ENCODE peak calls at places on chromosomes 6 and 20, in eight cellular contexts. W is psoas muscle, S is adrenal gland, H is lung, C is glutamatergic neuron, Y is astrocyte of the cerebellum, T is Calu3, B is uterus. Q is an unnamed sample.

GRCh38 chr20:47487175-47487917 is 14.3 kb upstream of the NCOA3 start:
- DNase-seq in W (no peak), Y (no peak), T (no peak), C (no peak), H (no peak), B (no peak), S (no peak), Q (no peak)

GRCh38 chr6:106739387-106739786 is 110.0 kb downstream of the QRSL1 start:
- DNase-seq in Y (no peak), C (no peak), T (peak), B (no peak), H (peak), S (peak), W (peak), Q (no peak)

GRCh38 chr6:140371360-140371870 is 997.0 kb upstream of the CITED2 start:
- DNase-seq in S (no peak), H (no peak), T (no peak), C (no peak), B (no peak), Y (no peak), W (no peak), Q (no peak)

GRCh38 chr6:35691027-35691824 is 2.5 kb upstream of the FKBP5 start:
- DNase-seq in B (peak), W (peak), H (peak), T (no peak), Y (no peak), C (no peak), S (peak), Q (no peak)

GRCh38 chr20:23857954-23858565 is 21.5 kb downstream of the CST5 start:
- DNase-seq in S (no peak), H (no peak), Y (no peak), W (no peak), C (no peak), B (no peak), T (no peak), Q (no peak)

GRCh38 chr6:149028767-149029405 is 282.1 kb downstream of the UST start:
- DNase-seq in B (peak), W (no peak), Y (peak), H (peak), C (peak), S (peak), T (peak), Q (peak)

GRCh38 chr6:152184573-152185157 is 377.2 kb downstream of the ESR1 start:
- DNase-seq in B (no peak), W (no peak), C (no peak), Y (no peak), H (no peak), S (no peak), T (no peak), Q (no peak)

GRCh38 chr6:116385911-116386310 is 15.2 kb downstream of the DSE start:
- DNase-seq in B (no peak), T (no peak), W (no peak), C (no peak), S (no peak), H (no peak), Y (no peak), Q (no peak)

GRCh38 chr20:40481743-40482458 is 207.1 kb downstream of the MAFB start:
- DNase-seq in W (no peak), C (no peak), B (no peak), T (no peak), H (no peak), Y (no peak), S (no peak), Q (no peak)

GRCh38 chr6:4668271-4669179 is 107.7 kb upstream of the CDYL start:
- DNase-seq in H (no peak), T (no peak), B (no peak), Y (no peak), W (no peak), S (no peak), C (no peak), Q (no peak)

GRCh38 chr6:27059621-27060425 is 187.7 kb upstream of the PRSS16 start:
- DNase-seq in B (no peak), S (no peak), H (no peak), Y (no peak), W (no peak), T (no peak), C (no peak), Q (no peak)

GRCh38 chr6:47780510-47781356 is 1.1 kb upstream of the OPN5 start:
- DNase-seq in H (no peak), Y (peak), C (no peak), S (peak), T (peak), W (no peak), B (no peak), Q (peak)

GRCh38 chr20:61253264-61253639 is 1.2 kb downstream of the CDH4 start:
- DNase-seq in Y (no peak), C (peak), H (no peak), W (no peak), B (no peak), T (no peak), S (no peak), Q (peak)

GRCh38 chr6:42547407-42548329 is 16.2 kb upstream of the UBR2 start:
- DNase-seq in T (peak), W (peak), Y (peak), S (peak), B (peak), H (peak), C (peak), Q (peak)

GRCh38 chr6:119672725-119673124 is 323.2 kb upstream of the MAN1A1 start:
- DNase-seq in H (no peak), T (no peak), Y (no peak), W (no peak), C (no peak), B (no peak), S (no peak), Q (no peak)

GRCh38 chr6:79076160-79076559 is 1.9 kb downstream of the PHIP start:
- DNase-seq in S (no peak), C (no peak), B (no peak), T (no peak), Y (no peak), W (no peak), H (no peak), Q (no peak)

GRCh38 chr6:79078057-79078969 is at the start of gene PHIP:
- DNase-seq in H (peak), B (peak), T (peak), Y (peak), S (peak), W (peak), C (peak), Q (peak)

GRCh38 chr6:79079425-79080130 is 1.5 kb upstream of the PHIP start:
- DNase-seq in C (no peak), W (no peak), T (no peak), B (no peak), H (no peak), Y (no peak), S (no peak), Q (no peak)

GRCh38 chr6:79077680-79078056 is 386 bp downstream of the PHIP start:
- DNase-seq in S (no peak), T (peak), W (no peak), H (peak), B (no peak), Y (no peak), C (no peak), Q (peak)

DNA sequence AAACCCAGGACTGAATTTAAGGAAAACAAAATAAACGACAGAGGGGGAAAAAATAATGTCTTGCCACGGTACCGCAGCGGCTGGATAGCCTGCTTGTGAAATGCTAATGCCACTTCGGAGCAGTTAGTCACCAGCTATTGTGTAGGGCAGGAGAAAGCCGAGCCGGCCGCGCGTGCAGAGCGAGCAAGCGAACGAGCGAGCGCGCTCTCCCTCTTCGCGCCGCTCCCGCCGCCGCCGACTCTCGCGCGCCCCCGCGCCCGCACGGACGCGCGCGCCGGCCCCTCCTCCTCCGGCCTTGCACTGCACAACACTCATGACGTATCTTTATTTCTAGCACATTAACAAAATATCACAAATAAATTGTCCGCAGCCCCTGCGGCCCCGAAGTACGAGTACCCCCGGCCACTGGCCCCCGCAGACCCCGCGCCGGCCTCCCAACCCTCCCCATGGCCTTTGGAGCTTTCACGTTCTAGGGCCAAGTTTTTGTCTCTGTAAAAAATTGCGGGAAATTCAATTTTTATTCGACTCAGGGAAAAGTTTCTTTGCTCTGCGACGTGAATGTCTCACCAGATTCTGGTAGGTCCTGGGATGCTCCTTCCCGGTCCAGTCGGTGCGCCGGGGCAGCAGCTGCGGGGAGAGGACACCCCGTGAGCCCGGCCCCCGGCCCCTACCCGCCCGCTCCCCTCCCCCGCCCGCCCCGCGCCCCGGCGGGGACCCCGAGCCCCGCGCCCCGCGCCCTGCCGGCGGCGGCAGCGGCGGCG is 993 bp downstream of the PHIP start:
- DNase-seq in Y (peak), B (peak), T (peak), S (peak), C (peak), W (peak), H (peak), Q (peak)
- TF ChIP-seq CTCF in Y (no peak), B (no peak), T (no peak), S (no peak), C (no peak), W (no peak), H (no peak), Q (no peak)

GRCh38 chr6:32969685-32970412 is 1.5 kb downstream of the BRD2 start:
- DNase-seq in W (peak), H (peak), T (peak), B (peak), Y (peak), C (peak), S (peak), Q (peak)
- TF ChIP-seq CTCF in W (peak), H (no peak), T (peak), B (peak), Y (peak), C (peak), S (peak), Q (no peak)

GRCh38 chr20:56944546-56944945 is 315.4 kb downstream of the TFAP2C start:
- DNase-seq in W (no peak), S (no peak), B (no peak), C (no peak), Y (no peak), T (no peak), H (no peak), Q (no peak)

GRCh38 chr20:56945901-56946300 is 316.8 kb downstream of the TFAP2C start:
- DNase-seq in Y (no peak), H (no peak), W (no peak), C (no peak), T (no peak), S (no peak), B (no peak), Q (no peak)

GRCh38 chr20:56943946-56944345 is 314.8 kb downstream of the TFAP2C start:
- DNase-seq in B (no peak), S (no peak), W (no peak), T (no peak), C (no peak), H (no peak), Y (no peak), Q (no peak)

GRCh38 chr20:56941101-56941686 is 312.1 kb downstream of the TFAP2C start:
- DNase-seq in H (no peak), Y (no peak), W (no peak), S (no peak), B (no peak), C (no peak), T (no peak), Q (no peak)

GRCh38 chr20:56945057-56945456 is 316.0 kb downstream of the TFAP2C start:
- DNase-seq in H (no peak), B (no peak), Y (no peak), S (no peak), C (no peak), T (no peak), W (no peak), Q (no peak)
- TF ChIP-seq CTCF in H (no peak), B (no peak), Y (no peak), S (no peak), C (no peak), T (no peak), W (no peak), Q (no peak)

GRCh38 chr6:46491201-46491788 is at the start of gene RCAN2:
- DNase-seq in H (peak), T (peak), B (peak), Y (no peak), S (peak), W (peak), C (peak), Q (peak)

GRCh38 chr6:46486186-46486585 is 5.1 kb downstream of the RCAN2 start:
- DNase-seq in T (no peak), S (no peak), B (no peak), W (no peak), H (no peak), C (no peak), Y (no peak), Q (no peak)

DNA sequence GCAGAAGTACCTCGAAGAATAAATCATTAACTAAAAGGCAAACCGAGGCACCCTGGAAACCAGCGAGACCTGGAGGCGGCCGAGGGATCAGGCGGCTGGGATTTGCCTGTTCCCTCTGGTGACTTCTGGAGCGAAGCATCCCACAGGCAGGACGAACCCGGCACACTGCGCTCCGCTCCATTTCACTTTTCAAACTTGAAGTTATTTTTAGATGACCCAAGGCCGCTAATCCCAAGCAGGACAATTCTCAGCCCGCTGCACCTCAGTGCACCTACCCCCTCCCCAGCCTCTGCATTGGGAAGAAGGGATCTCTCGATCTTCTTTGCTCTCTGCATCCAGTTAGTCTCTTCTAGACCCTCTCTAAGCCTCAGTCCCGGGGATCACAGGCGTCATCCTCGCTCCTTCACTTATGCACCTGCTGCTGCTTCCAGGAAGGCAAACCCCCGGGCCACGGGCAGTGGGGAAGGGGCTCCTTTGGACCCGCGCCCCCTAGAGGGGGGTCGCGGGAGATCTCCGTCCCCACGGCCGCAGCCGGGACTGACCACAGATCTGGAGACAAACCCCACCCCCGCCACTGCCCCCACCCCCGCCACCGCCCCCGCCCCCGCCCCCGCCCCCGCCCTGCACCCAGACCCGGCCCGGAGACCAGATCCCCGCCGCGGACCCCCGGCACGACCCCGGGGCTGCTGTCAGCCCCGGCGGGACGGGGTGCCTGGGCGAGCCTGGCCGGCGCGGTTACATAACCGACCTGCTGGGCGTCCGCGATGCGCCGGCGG is 636 bp downstream of the RCAN2 start:
- DNase-seq in C (peak), Y (no peak), T (peak), B (peak), W (peak), S (peak), H (no peak), Q (peak)
- TF ChIP-seq CTCF in C (peak), Y (peak), T (peak), B (peak), W (peak), S (peak), H (no peak), Q (peak)

GRCh38 chr6:24357336-24358218 is at the start of gene DCDC2:
- DNase-seq in T (peak), W (peak), Y (no peak), B (no peak), H (peak), S (peak), C (peak), Q (peak)
- TF ChIP-seq CTCF in T (no peak), W (no peak), Y (no peak), B (no peak), H (no peak), S (no peak), C (no peak), Q (no peak)

GRCh38 chr20:62578294-62578897 is 63.9 kb upstream of the SLCO4A1 start:
- DNase-seq in T (peak), C (no peak), H (no peak), B (no peak), Y (no peak), W (no peak), S (no peak), Q (no peak)
- TF ChIP-seq CTCF in T (peak), C (no peak), H (no peak), B (no peak), Y (no peak), W (no peak), S (no peak), Q (no peak)

DNA sequence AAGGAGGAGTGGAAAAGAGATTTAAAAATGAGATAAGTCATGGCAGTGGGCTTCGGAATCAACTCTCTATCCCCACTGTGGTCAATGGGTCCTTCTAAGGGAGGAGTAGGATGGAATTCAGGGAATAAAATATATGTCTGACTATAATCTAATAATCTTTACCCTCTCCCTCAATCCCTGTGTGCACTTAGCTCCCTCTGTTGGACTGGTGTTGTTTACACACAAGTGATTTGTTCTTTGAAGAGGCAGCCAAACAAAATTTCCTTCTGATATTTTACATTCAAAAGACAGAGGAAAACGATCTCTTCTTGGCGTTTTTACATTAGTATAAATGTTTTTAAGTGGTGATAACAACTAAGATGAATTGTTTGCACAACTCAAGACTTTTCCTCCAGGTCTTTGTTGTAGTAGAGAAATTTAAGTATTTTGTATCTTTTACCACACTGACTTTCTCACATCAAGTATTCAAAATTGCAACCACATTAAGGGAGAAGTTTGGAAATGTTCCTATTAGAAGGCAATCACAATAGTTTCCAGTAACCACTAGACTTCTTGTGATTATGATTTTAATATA is 317.7 kb downstream of the CENPW start:
- DNase-seq in Y (peak), C (no peak), T (peak), W (no peak), H (no peak), S (peak), B (no peak), Q (peak)
- TF ChIP-seq CTCF in Y (peak), C (peak), T (peak), W (no peak), H (no peak), S (peak), B (peak), Q (peak)

DNA sequence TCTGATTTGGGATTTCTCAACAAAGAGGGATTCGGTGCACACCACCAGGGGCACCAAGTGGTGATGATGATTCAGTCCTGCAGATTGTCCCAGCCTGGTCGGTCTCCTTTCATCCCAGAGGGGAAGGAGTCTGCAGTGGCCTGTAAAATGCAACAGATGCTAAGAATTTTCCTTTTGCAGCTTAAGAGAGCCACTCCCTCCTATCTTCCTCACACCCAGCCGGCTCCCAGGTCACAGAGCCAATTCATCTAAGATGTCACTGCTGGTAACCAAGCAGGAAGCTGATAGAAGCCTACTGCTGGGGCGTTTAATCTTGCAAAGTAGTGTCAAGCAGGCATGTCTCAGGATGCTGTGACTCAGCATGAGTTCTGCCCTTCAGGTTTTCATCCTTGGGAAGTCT is 203.8 kb upstream of the LRFN2 start:
- DNase-seq in S (no peak), C (no peak), H (no peak), W (no peak), B (no peak), T (no peak), Y (no peak), Q (no peak)
- TF ChIP-seq CTCF in S (no peak), C (no peak), H (no peak), W (no peak), B (no peak), T (no peak), Y (no peak), Q (no peak)

GRCh38 chr20:58722379-58722778 is 29.8 kb downstream of the NPEPL1 start:
- DNase-seq in H (no peak), W (no peak), Y (no peak), C (no peak), S (no peak), T (no peak), B (no peak), Q (no peak)

GRCh38 chr20:58720890-58721289 is 28.3 kb downstream of the NPEPL1 start:
- DNase-seq in H (no peak), B (no peak), W (no peak), Y (no peak), T (no peak), S (no peak), C (no peak), Q (no peak)

GRCh38 chr20:58722877-58723627 is 30.5 kb downstream of the NPEPL1 start:
- DNase-seq in C (no peak), T (no peak), B (no peak), S (no peak), W (no peak), H (peak), Y (no peak), Q (no peak)

GRCh38 chr20:58721951-58722371 is 29.4 kb downstream of the NPEPL1 start:
- DNase-seq in Y (no peak), C (no peak), S (peak), B (no peak), T (no peak), W (no peak), H (peak), Q (no peak)

GRCh38 chr20:58723628-58723984 is 31.0 kb downstream of the NPEPL1 start:
- DNase-seq in S (no peak), W (no peak), B (no peak), T (no peak), C (no peak), Y (no peak), H (no peak), Q (no peak)
- TF ChIP-seq CTCF in S (no peak), W (no peak), B (no peak), T (no peak), C (no peak), Y (no peak), H (no peak), Q (no peak)

DNA sequence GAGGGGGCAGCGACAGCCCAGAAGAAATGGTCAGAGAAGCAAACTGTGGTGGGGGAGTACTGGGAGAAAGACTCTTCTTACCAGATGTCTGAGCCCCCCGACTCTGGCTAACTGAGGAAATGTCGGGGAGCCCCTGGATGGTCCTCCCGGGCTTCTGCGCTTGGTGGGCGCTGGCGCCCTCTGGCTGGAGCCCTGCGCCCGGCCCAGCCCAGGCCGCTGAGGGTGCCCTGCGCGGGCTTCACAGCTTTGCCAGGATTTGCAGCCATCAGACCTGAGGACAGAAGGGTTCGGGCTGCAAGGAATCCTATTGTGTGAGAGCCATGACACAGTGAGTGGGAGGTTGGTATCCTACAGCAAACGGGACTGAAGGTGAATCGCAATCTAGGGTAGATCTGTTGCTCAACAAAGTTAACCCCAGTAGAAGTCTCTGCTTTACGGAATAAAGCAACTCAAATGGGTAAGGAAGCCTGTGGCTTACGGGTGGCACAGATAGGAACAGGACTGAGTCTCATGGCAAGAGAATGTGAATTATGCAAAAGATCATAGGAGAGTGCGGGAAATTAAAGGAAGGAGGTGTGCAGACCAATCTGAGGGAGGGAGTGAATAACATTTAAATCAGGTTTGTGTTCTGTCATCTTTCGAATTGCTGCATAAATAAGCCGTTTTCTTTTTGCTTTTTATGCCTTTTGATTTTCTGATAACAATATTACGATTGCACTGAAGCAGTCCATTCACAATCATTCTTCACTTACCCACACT is 719 bp upstream of the RCAN2 start:
- DNase-seq in B (peak), W (peak), H (no peak), C (peak), Y (no peak), T (peak), S (peak), Q (peak)
- TF ChIP-seq CTCF in B (peak), W (peak), H (peak), C (peak), Y (peak), T (peak), S (peak), Q (no peak)

Q was measured in endothelial cell.